ENCODE peak calls at places on chromosomes 12 and 14, in nine cellular contexts. One of them, this sample, is unnamed.

GRCh38 chr12:108696111-108696995 is 35.0 kb downstream of the CORO1C start:
- DNase-seq in heart left ventricle: no peak
- DNase-seq in AG04450: peak
- DNase-seq in activated naive CD8-positive, alpha-beta T cell treated with anti-CD3 and anti-CD28 coated beads, Interleukin-2, amount 10 ng/mL, durations not matched to agents 7 days and 5 days: no peak
- DNase-seq in SK-N-MC: no peak
- DNase-seq in cardiac muscle cell: peak
- DNase-seq in adrenal gland: no peak
- DNase-seq in posterior vena cava: no peak
- DNase-seq in naive B cell: no peak
- DNase-seq in this sample: no peak

GRCh38 chr14:60760648-60761364 is 26.2 kb downstream of the MNAT1 start:
- DNase-seq in SK-N-MC: no peak
- DNase-seq in naive B cell: no peak
- DNase-seq in posterior vena cava: no peak
- DNase-seq in adrenal gland: no peak
- DNase-seq in heart left ventricle: no peak
- DNase-seq in cardiac muscle cell: no peak
- DNase-seq in AG04450: no peak
- DNase-seq in activated naive CD8-positive, alpha-beta T cell treated with anti-CD3 and anti-CD28 coated beads, Interleukin-2, amount 10 ng/mL, durations not matched to agents 7 days and 5 days: no peak
- DNase-seq in this sample: no peak

GRCh38 chr14:78355109-78355508 is 184.9 kb downstream of the NRXN3 start:
- DNase-seq in AG04450: no peak
- DNase-seq in cardiac muscle cell: no peak
- DNase-seq in SK-N-MC: no peak
- DNase-seq in posterior vena cava: no peak
- DNase-seq in activated naive CD8-positive, alpha-beta T cell treated with anti-CD3 and anti-CD28 coated beads, Interleukin-2, amount 10 ng/mL, durations not matched to agents 7 days and 5 days: no peak
- DNase-seq in heart left ventricle: no peak
- DNase-seq in naive B cell: no peak
- DNase-seq in adrenal gland: no peak
- DNase-seq in this sample: no peak

GRCh38 chr12:7093892-7094291 is 1.6 kb upstream of the C1R start:
- DNase-seq in activated naive CD8-positive, alpha-beta T cell treated with anti-CD3 and anti-CD28 coated beads, Interleukin-2, amount 10 ng/mL, durations not matched to agents 7 days and 5 days: no peak
- DNase-seq in SK-N-MC: no peak
- DNase-seq in heart left ventricle: no peak
- DNase-seq in AG04450: no peak
- DNase-seq in posterior vena cava: no peak
- DNase-seq in naive B cell: no peak
- DNase-seq in adrenal gland: peak
- DNase-seq in cardiac muscle cell: peak
- DNase-seq in this sample: no peak

GRCh38 chr14:73259837-73260236 is 22.5 kb downstream of the PAPLN start:
- DNase-seq in SK-N-MC: no peak
- DNase-seq in cardiac muscle cell: no peak
- DNase-seq in AG04450: no peak
- DNase-seq in heart left ventricle: no peak
- DNase-seq in adrenal gland: no peak
- DNase-seq in posterior vena cava: peak
- DNase-seq in naive B cell: no peak
- DNase-seq in activated naive CD8-positive, alpha-beta T cell treated with anti-CD3 and anti-CD28 coated beads, Interleukin-2, amount 10 ng/mL, durations not matched to agents 7 days and 5 days: no peak
- DNase-seq in this sample: peak

GRCh38 chr12:91361864-91362263 is 179.2 kb upstream of the DCN start:
- DNase-seq in SK-N-MC: peak
- DNase-seq in posterior vena cava: no peak
- DNase-seq in cardiac muscle cell: peak
- DNase-seq in AG04450: no peak
- DNase-seq in heart left ventricle: no peak
- DNase-seq in naive B cell: peak
- DNase-seq in adrenal gland: no peak
- DNase-seq in activated naive CD8-positive, alpha-beta T cell treated with anti-CD3 and anti-CD28 coated beads, Interleukin-2, amount 10 ng/mL, durations not matched to agents 7 days and 5 days: no peak
- DNase-seq in this sample: no peak

GRCh38 chr12:63931703-63932102 is 87.2 kb downstream of the SRGAP1 start:
- DNase-seq in SK-N-MC: no peak
- DNase-seq in heart left ventricle: no peak
- DNase-seq in cardiac muscle cell: no peak
- DNase-seq in naive B cell: no peak
- DNase-seq in activated naive CD8-positive, alpha-beta T cell treated with anti-CD3 and anti-CD28 coated beads, Interleukin-2, amount 10 ng/mL, durations not matched to agents 7 days and 5 days: no peak
- DNase-seq in adrenal gland: no peak
- DNase-seq in AG04450: no peak
- DNase-seq in posterior vena cava: no peak
- DNase-seq in this sample: no peak

GRCh38 chr14:69879175-69880047 is at the start of gene SMOC1:
- DNase-seq in adrenal gland: peak
- DNase-seq in naive B cell: no peak
- DNase-seq in activated naive CD8-positive, alpha-beta T cell treated with anti-CD3 and anti-CD28 coated beads, Interleukin-2, amount 10 ng/mL, durations not matched to agents 7 days and 5 days: no peak
- DNase-seq in cardiac muscle cell: peak
- DNase-seq in AG04450: peak
- DNase-seq in heart left ventricle: no peak
- DNase-seq in SK-N-MC: no peak
- DNase-seq in posterior vena cava: peak
- DNase-seq in this sample: peak

GRCh38 chr14:47509957-47510356 is 165.4 kb downstream of the MDGA2 start:
- DNase-seq in AG04450: no peak
- DNase-seq in heart left ventricle: no peak
- DNase-seq in posterior vena cava: no peak
- DNase-seq in activated naive CD8-positive, alpha-beta T cell treated with anti-CD3 and anti-CD28 coated beads, Interleukin-2, amount 10 ng/mL, durations not matched to agents 7 days and 5 days: no peak
- DNase-seq in SK-N-MC: no peak
- DNase-seq in cardiac muscle cell: no peak
- DNase-seq in naive B cell: no peak
- DNase-seq in adrenal gland: no peak
- DNase-seq in this sample: no peak

GRCh38 chr12:110023634-110024023 is 24.4 kb downstream of the ANKRD13A start:
- DNase-seq in heart left ventricle: no peak
- DNase-seq in SK-N-MC: no peak
- DNase-seq in cardiac muscle cell: no peak
- DNase-seq in naive B cell: no peak
- DNase-seq in AG04450: no peak
- DNase-seq in activated naive CD8-positive, alpha-beta T cell treated with anti-CD3 and anti-CD28 coated beads, Interleukin-2, amount 10 ng/mL, durations not matched to agents 7 days and 5 days: no peak
- DNase-seq in posterior vena cava: no peak
- DNase-seq in adrenal gland: no peak
- DNase-seq in this sample: no peak

This sample was measured in frontal cortex.